ENCODE peak calls at places on chromosomes 4 and X, in seven cellular contexts. One of them, this sample, is unnamed.

GRCh38 chrX:70322784-70323183 is 32.9 kb downstream of the KIF4A start:
- DNase-seq in effector memory CD8-positive, alpha-beta T cell: no peak
- DNase-seq in mesendoderm: peak
- DNase-seq in HL-60: no peak
- DNase-seq in fibroblast of the conjunctiva: no peak
- DNase-seq in A549: no peak
- DNase-seq in aorta: no peak
- DNase-seq in this sample: no peak

GRCh38 chr4:25654031-25654970 is 1.4 kb upstream of the SLC34A2 start:
- DNase-seq in aorta: no peak
- DNase-seq in mesendoderm: peak
- DNase-seq in fibroblast of the conjunctiva: no peak
- DNase-seq in A549: no peak
- DNase-seq in HL-60: no peak
- DNase-seq in effector memory CD8-positive, alpha-beta T cell: no peak
- DNase-seq in this sample: no peak

GRCh38 chr4:48604527-48604926 is 114.5 kb downstream of the ZAR1 start:
- DNase-seq in HL-60: no peak
- DNase-seq in A549: no peak
- DNase-seq in effector memory CD8-positive, alpha-beta T cell: no peak
- DNase-seq in mesendoderm: no peak
- DNase-seq in fibroblast of the conjunctiva: no peak
- DNase-seq in aorta: no peak
- DNase-seq in this sample: no peak

GRCh38 chr4:10808591-10808990 is 124.0 kb upstream of the CLNK start:
- DNase-seq in HL-60: no peak
- DNase-seq in fibroblast of the conjunctiva: peak
- DNase-seq in mesendoderm: no peak
- DNase-seq in aorta: no peak
- DNase-seq in A549: no peak
- DNase-seq in effector memory CD8-positive, alpha-beta T cell: no peak
- DNase-seq in this sample: no peak

GRCh38 chr4:8913121-8913857 is 41.6 kb upstream of the HMX1 start:
- DNase-seq in effector memory CD8-positive, alpha-beta T cell: no peak
- DNase-seq in fibroblast of the conjunctiva: no peak
- DNase-seq in mesendoderm: no peak
- DNase-seq in A549: no peak
- DNase-seq in HL-60: no peak
- DNase-seq in aorta: peak
- DNase-seq in this sample: no peak

GRCh38 chrX:68579810-68580209 is 67.7 kb upstream of the STARD8 start:
- DNase-seq in fibroblast of the conjunctiva: no peak
- DNase-seq in aorta: no peak
- DNase-seq in effector memory CD8-positive, alpha-beta T cell: no peak
- DNase-seq in A549: no peak
- DNase-seq in HL-60: no peak
- DNase-seq in mesendoderm: no peak
- DNase-seq in this sample: no peak

GRCh38 chrX:119734897-119735339 is 23.5 kb upstream of the SOWAHD start:
- DNase-seq in aorta: peak
- DNase-seq in fibroblast of the conjunctiva: no peak
- DNase-seq in effector memory CD8-positive, alpha-beta T cell: no peak
- DNase-seq in A549: no peak
- DNase-seq in HL-60: no peak
- DNase-seq in mesendoderm: no peak
- DNase-seq in this sample: no peak

GRCh38 chrX:132651411-132652086 is 162.7 kb upstream of the MBNL3 start:
- DNase-seq in fibroblast of the conjunctiva: no peak
- DNase-seq in effector memory CD8-positive, alpha-beta T cell: no peak
- DNase-seq in aorta: no peak
- DNase-seq in HL-60: no peak
- DNase-seq in A549: no peak
- DNase-seq in mesendoderm: peak
- DNase-seq in this sample: no peak

GRCh38 chr4:47217884-47218283 is 186.5 kb downstream of the GABRB1 start:
- DNase-seq in A549: no peak
- DNase-seq in HL-60: no peak
- DNase-seq in fibroblast of the conjunctiva: no peak
- DNase-seq in mesendoderm: no peak
- DNase-seq in effector memory CD8-positive, alpha-beta T cell: no peak
- DNase-seq in aorta: no peak
- DNase-seq in this sample: no peak

GRCh38 chr4:186881521-186882220 is 158.0 kb upstream of the FAT1 start:
- DNase-seq in HL-60: no peak
- DNase-seq in effector memory CD8-positive, alpha-beta T cell: no peak
- DNase-seq in mesendoderm: no peak
- DNase-seq in fibroblast of the conjunctiva: no peak
- DNase-seq in aorta: no peak
- DNase-seq in A549: no peak
- DNase-seq in this sample: no peak

GRCh38 chr4:99405433-99406115 is 29.6 kb downstream of the ADH7 start:
- DNase-seq in mesendoderm: peak
- DNase-seq in effector memory CD8-positive, alpha-beta T cell: peak
- DNase-seq in fibroblast of the conjunctiva: peak
- DNase-seq in HL-60: peak
- DNase-seq in A549: peak
- DNase-seq in aorta: no peak
- DNase-seq in this sample: peak

GRCh38 chr4:129236351-129236750 is 140.4 kb downstream of the C4orf33 start:
- DNase-seq in HL-60: no peak
- DNase-seq in aorta: no peak
- DNase-seq in mesendoderm: no peak
- DNase-seq in effector memory CD8-positive, alpha-beta T cell: no peak
- DNase-seq in fibroblast of the conjunctiva: no peak
- DNase-seq in A549: no peak
- DNase-seq in this sample: no peak